ENCODE peak calls at places on chromosomes 6 and 20, in seven cellular contexts. D, K, U, P, M, S and Q are unnamed samples.

GRCh38 chr6:43282060-43282459 is 16.0 kb upstream of the SLC22A7 start:
- DNase-seq in D (no peak), K (no peak), U (no peak), P (no peak), M (no peak), S (no peak), Q (no peak)

GRCh38 chr20:44689809-44690208 is 25.4 kb upstream of the CCN5 start:
- DNase-seq in D (no peak), K (no peak), U (no peak), P (no peak), M (no peak), S (no peak), Q (no peak)

GRCh38 chr6:151409679-151410078 is 18.3 kb upstream of the ZBTB2 start:
- DNase-seq in D (no peak), K (no peak), U (no peak), P (no peak), M (no peak), S (no peak), Q (no peak)

GRCh38 chr6:46689657-46690056 is 2.0 kb downstream of the TDRD6 start:
- DNase-seq in D (no peak), K (no peak), U (no peak), P (no peak), M (no peak), S (no peak), Q (no peak)

GRCh38 chr6:167980911-167981310 is 16.6 kb upstream of the KIF25 start:
- DNase-seq in D (no peak), K (no peak), U (no peak), P (no peak), M (no peak), S (peak; percentile 27), Q (no peak)

GRCh38 chr6:56764081-56764566 is 121.4 kb upstream of the DST start:
- DNase-seq in D (no peak), K (peak; percentile 65), U (no peak), P (no peak), M (no peak), S (peak; percentile 45), Q (peak; percentile 49)

GRCh38 chr6:151679081-151679480 is 128.4 kb upstream of the ESR1 start:
- DNase-seq in D (no peak), K (peak; percentile 63), U (peak; percentile 75), P (no peak), M (peak; percentile 38), S (no peak), Q (no peak)

GRCh38 chr6:6781172-6781876 is 192.8 kb downstream of the LY86 start:
- DNase-seq in D (peak; percentile 85), K (peak; percentile 79), U (peak; percentile 15), P (no peak), M (no peak), S (no peak), Q (peak; percentile 92)

GRCh38 chr6:80163754-80164187 is 57.3 kb downstream of the BCKDHB start:
- DNase-seq in D (no peak), K (peak; percentile 79), U (peak; percentile 36), P (peak; percentile 36), M (no peak), S (peak; percentile 60), Q (peak; percentile 90)

GRCh38 chr6:88179692-88180091 is 13.5 kb upstream of the CNR1 start:
- DNase-seq in D (no peak), K (no peak), U (no peak), P (no peak), M (no peak), S (no peak), Q (no peak)
- H3K4me3 ChIP-seq in D (no peak overlapping the region), K (no peak overlapping the region), U (no peak overlapping the region), P (no peak overlapping the region), M (no peak overlapping the region), S (no peak overlapping the region), Q (no peak overlapping the region)

DNA sequence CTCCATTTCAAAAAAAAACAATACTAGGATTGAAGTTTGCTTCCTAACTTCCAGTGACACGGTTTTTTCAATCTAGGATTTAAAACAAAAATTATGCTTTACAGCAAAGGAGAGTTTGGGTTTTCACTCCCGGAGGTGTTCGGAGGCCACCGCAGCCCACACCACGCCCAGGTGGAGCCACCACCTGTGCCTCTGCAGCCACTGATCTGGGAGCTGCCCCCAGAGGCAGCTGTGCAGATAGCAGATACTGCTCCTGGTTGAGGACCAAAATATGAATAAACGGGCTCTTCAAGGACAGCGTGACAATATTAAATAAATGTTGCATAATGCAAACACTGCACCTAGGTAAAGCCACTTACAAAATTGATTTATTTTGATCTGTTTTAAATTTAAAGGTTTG is 30.2 kb downstream of the DLL1 start:
- DNase-seq in D (no peak), K (no peak), U (no peak), P (no peak), M (no peak), S (no peak), Q (no peak)
- TF ChIP-seq CTCF in D (no peak), K (no peak), U (no peak), P (no peak), M (no peak), S (no peak), Q (peak; percentile 22)

DNA sequence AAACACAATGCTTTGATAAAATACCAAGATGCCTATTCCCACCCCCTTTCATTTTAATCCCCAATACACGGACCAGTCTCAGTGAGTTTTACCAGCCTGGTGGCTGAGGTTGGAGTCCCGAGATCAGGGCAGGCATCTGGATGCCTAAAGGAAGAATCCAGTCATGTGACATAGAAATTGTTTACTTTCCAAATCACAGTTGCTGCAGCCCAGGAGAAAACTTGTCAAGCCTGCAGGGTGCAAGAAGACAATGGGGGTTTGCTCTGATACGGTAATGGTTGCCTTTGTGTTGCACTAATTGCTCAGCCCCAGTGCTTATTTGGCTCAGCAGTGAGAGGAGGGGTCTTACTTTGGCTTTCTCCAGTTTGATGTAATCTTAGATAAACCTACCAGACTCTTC is 308.5 kb upstream of the POU3F2 start:
- DNase-seq in D (no peak), K (no peak), U (no peak), P (no peak), M (no peak), S (no peak), Q (no peak)
- H3K27me3 ChIP-seq in D (no peaks in the 10 kb centered on the region), K (no peaks in the 10 kb centered on the region), U (no peaks in the 10 kb centered on the region), P (no peaks in the 10 kb centered on the region), M (no peaks in the 10 kb centered on the region), S (no peaks in the 10 kb centered on the region), Q (no peaks in the 10 kb centered on the region)

GRCh38 chr6:42227173-42227850 is 9.7 kb upstream of the MRPS10 start:
- DNase-seq in D (no peak), K (no peak), U (no peak), P (no peak), M (no peak), S (no peak), Q (peak; percentile 49)

GRCh38 chr6:42225043-42225368 is 7.3 kb upstream of the MRPS10 start:
- DNase-seq in D (no peak), K (no peak), U (no peak), P (no peak), M (no peak), S (no peak), Q (no peak)

GRCh38 chr6:42226251-42227143 is 8.8 kb upstream of the MRPS10 start:
- DNase-seq in D (no peak), K (peak; percentile 76), U (peak; percentile 47), P (peak; percentile 38), M (no peak), S (no peak), Q (peak; percentile 98)

GRCh38 chr6:42224222-42225042 is 6.8 kb upstream of the MRPS10 start:
- DNase-seq in D (no peak), K (peak; percentile 92), U (peak; percentile 74), P (no peak), M (no peak), S (peak; percentile 46), Q (peak; percentile 100)

DNA sequence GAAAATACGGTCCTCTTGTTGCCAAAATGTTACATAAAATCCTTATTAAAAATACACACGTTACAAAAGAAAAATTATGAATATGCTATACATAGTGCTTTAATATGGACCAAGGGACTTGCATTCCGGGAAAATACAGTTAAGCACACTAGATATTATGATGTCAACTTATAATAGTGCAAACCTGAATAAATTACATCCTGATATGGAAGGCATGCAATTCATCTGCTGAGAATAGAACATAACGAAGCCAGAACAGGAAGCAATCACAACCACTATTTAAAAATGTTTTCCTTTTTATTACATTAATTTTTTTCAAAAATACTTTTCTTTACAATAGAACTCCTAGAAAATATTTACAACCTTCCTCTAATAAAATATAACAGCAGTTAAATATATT is 7.8 kb upstream of the MRPS10 start:
- DNase-seq in D (no peak), K (no peak), U (no peak), P (no peak), M (no peak), S (no peak), Q (no peak)
- H3K4me3 ChIP-seq in D (no peak overlapping the region), K (no peak overlapping the region), U (no peak overlapping the region), P (no peak overlapping the region), M (no peak overlapping the region), S (no peak overlapping the region), Q (no peak overlapping the region)

GRCh38 chr6:114449659-114450058 is 106.8 kb upstream of the HS3ST5 start:
- DNase-seq in D (no peak), K (no peak), U (no peak), P (no peak), M (no peak), S (no peak), Q (no peak)

GRCh38 chr6:114452785-114453401 is 110.1 kb upstream of the HS3ST5 start:
- DNase-seq in D (no peak), K (no peak), U (no peak), P (no peak), M (no peak), S (no peak), Q (no peak)

GRCh38 chr6:114453737-114454276 is 111.0 kb upstream of the HS3ST5 start:
- DNase-seq in D (no peak), K (no peak), U (no peak), P (no peak), M (no peak), S (no peak), Q (no peak)
- TF ChIP-seq CTCF in D (no peak), K (no peak), U (no peak), P (no peak), M (no peak), S (no peak), Q (no peak)

DNA sequence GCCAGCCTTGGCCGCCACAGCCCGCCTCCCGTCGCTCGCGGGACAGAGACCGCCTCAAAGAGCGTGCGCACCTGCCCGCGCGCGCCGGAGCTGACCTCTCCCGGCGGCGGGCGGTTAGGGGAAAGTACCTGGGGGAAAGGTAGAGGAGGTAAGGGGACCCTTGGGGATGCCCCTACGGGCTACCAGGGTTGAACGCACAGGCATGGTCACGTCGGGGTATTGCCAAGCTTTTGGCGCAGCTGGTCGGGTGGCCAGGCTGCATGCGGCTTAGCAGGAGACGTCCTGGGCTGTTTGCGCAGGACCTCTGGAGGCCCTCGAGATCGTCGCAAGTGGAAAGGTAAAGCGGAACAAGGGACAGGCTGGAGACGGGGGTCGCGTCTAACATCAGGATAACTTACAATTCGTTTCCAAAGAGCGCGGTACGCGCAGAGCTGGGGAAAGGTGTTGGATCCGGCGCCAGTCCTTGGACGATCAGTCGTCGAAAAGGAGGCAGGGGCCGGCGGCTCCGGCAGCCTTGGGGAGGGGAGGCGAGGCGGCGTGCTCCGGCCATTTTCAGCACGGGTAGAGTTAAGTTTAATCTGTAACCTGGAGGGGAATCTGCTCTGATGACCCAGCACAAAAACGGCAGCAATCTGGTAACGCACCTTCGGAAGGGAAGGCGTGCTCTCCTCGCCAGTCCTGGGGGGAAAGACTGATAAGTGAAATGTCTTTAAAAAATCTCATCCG is 9.0 kb downstream of the GNAS-AS1 start:
- DNase-seq in D (no peak), K (no peak), U (no peak), P (no peak), M (no peak), S (no peak), Q (no peak)
- H3K27me3 ChIP-seq in D (no peaks in the 10 kb centered on the region), K (peaks cover 17% of the 10 kb centered on the region), U (peaks cover 11% of the 10 kb centered on the region), P (peaks cover 46% of the 10 kb centered on the region), M (peaks cover 92% of the 10 kb centered on the region), S (peaks cover 41% of the 10 kb centered on the region), Q (no peaks in the 10 kb centered on the region)